ENCODE peak calls at places on chromosomes 7 and 10, in four cellular contexts. One of them, this sample, is unnamed.

GRCh38 chr7:8060241-8060640 is 91.6 kb downstream of the GLCCI1 start:
- DNase-seq in SK-N-SH: no peak
- DNase-seq in GM12878: no peak
- DNase-seq in HEK293T: no peak
- DNase-seq in this sample: no peak

GRCh38 chr7:78587443-78588044 is 789.0 kb downstream of the PHTF2 start:
- DNase-seq in GM12878: no peak
- DNase-seq in HEK293T: peak; percentile 37
- DNase-seq in SK-N-SH: peak; percentile 47
- DNase-seq in this sample: peak; percentile 10

GRCh38 chr7:133061357-133061756 is 20.5 kb downstream of the CHCHD3 start:
- DNase-seq in HEK293T: no peak
- DNase-seq in SK-N-SH: no peak
- DNase-seq in GM12878: no peak
- DNase-seq in this sample: no peak

GRCh38 chr7:66921918-66922486 is 977 bp downstream of the TMEM248 start:
- DNase-seq in HEK293T: no peak
- DNase-seq in SK-N-SH: peak; percentile 40
- DNase-seq in GM12878: peak; percentile 13
- DNase-seq in this sample: peak; percentile 30

GRCh38 chr7:31336202-31337035 is 4.1 kb downstream of the NEUROD6 start:
- DNase-seq in GM12878: no peak
- DNase-seq in SK-N-SH: peak; percentile 41
- DNase-seq in HEK293T: no peak
- DNase-seq in this sample: no peak

GRCh38 chr7:105388373-105389089 is at the start of gene SRPK2:
- DNase-seq in HEK293T: peak; percentile 88
- DNase-seq in SK-N-SH: peak; percentile 100
- DNase-seq in GM12878: no peak
- DNase-seq in this sample: peak; percentile 51

GRCh38 chr10:110005716-110006115 is 2.1 kb upstream of the ADD3 start:
- DNase-seq in SK-N-SH: peak; percentile 10
- DNase-seq in HEK293T: no peak
- DNase-seq in GM12878: no peak
- DNase-seq in this sample: peak; percentile 35

GRCh38 chr7:137538361-137538762 is 194.8 kb upstream of the PTN start:
- DNase-seq in GM12878: no peak
- DNase-seq in SK-N-SH: no peak
- DNase-seq in HEK293T: no peak
- DNase-seq in this sample: no peak

GRCh38 chr10:12067336-12067735 is 1.4 kb upstream of the DHTKD1 start:
- DNase-seq in GM12878: no peak
- DNase-seq in HEK293T: no peak
- DNase-seq in SK-N-SH: no peak
- DNase-seq in this sample: no peak

GRCh38 chr7:16657656-16658279 is 11.8 kb downstream of the BZW2 start:
- DNase-seq in SK-N-SH: no peak
- DNase-seq in GM12878: no peak
- DNase-seq in HEK293T: peak; percentile 14
- DNase-seq in this sample: no peak

GRCh38 chr10:27719052-27719451 is 26.6 kb downstream of the MKX start:
- DNase-seq in SK-N-SH: no peak
- DNase-seq in HEK293T: no peak
- DNase-seq in GM12878: no peak
- DNase-seq in this sample: no peak

GRCh38 chr7:140841316-140841715 is 83.4 kb downstream of the BRAF start:
- DNase-seq in HEK293T: no peak
- DNase-seq in GM12878: no peak
- DNase-seq in SK-N-SH: no peak
- DNase-seq in this sample: no peak

GRCh38 chr10:94223702-94224370 is 138.9 kb downstream of the NOC3L start:
- DNase-seq in HEK293T: no peak
- DNase-seq in GM12878: no peak
- DNase-seq in SK-N-SH: peak; percentile 60
- DNase-seq in this sample: no peak

GRCh38 chr10:123556736-123557135 is 109.4 kb upstream of the GPR26 start:
- DNase-seq in HEK293T: no peak
- DNase-seq in SK-N-SH: no peak
- DNase-seq in GM12878: no peak
- DNase-seq in this sample: no peak

GRCh38 chr7:148480479-148481146 is 110.0 kb upstream of the C7orf33 start:
- DNase-seq in SK-N-SH: no peak
- DNase-seq in GM12878: no peak
- DNase-seq in HEK293T: no peak
- DNase-seq in this sample: no peak

GRCh38 chr7:94088560-94088959 is 84.4 kb upstream of the BET1 start:
- DNase-seq in HEK293T: no peak
- DNase-seq in GM12878: no peak
- DNase-seq in SK-N-SH: no peak
- DNase-seq in this sample: no peak

GRCh38 chr7:94089806-94090205 is 85.7 kb upstream of the BET1 start:
- DNase-seq in HEK293T: no peak
- DNase-seq in GM12878: no peak
- DNase-seq in SK-N-SH: no peak
- DNase-seq in this sample: no peak

GRCh38 chr7:94092980-94093379 is 88.8 kb upstream of the BET1 start:
- DNase-seq in GM12878: no peak
- DNase-seq in SK-N-SH: no peak
- DNase-seq in HEK293T: no peak
- DNase-seq in this sample: no peak

DNA sequence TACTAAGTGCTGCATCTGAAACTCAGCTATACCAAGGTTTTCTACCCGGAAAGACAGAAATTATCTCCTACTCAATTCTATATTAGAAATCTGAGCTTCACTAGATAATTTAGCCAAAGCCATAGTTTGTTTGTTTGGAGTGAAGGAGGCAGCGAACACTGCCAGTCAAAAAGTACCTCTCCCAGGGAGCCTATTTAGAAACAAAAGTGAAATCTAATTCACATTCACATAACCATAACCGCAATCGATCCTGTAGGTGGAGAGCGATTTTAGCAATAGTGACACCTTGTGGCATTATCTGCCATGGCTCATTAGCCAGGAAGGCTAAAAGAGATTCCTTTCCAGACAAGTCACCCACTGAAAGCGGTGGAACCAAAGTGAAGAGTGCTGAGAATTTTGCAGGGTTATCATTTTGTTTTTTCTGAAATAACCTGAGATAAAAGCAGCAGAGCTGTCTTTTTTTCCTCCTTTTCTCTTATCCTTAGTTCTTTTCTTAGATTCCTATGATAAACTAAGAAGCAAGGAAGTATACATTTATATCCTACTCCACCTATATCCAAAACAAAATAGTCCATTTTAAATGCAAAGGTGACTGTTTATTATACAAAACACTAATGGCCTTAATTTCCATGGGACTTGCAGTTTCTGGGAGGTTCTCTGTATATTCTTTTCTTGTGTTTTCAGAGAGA is 83.7 kb upstream of the BET1 start:
- DNase-seq in HEK293T: peak; percentile 66
- DNase-seq in SK-N-SH: peak; percentile 66
- DNase-seq in GM12878: peak; percentile 66
- DNase-seq in this sample: peak; percentile 48
- TF ChIP-seq FOXM1 in HEK293T: no peak
- TF ChIP-seq FOXM1 in SK-N-SH: peak; percentile 37
- TF ChIP-seq FOXM1 in GM12878: peak; percentile 32
- TF ChIP-seq FOXM1 in this sample: no peak

GRCh38 chr7:151700621-151701185 is 176.2 kb downstream of the PRKAG2 start:
- DNase-seq in HEK293T: no peak
- DNase-seq in GM12878: no peak
- DNase-seq in SK-N-SH: no peak
- DNase-seq in this sample: no peak
- TF ChIP-seq FOXM1 in HEK293T: no peak
- TF ChIP-seq FOXM1 in GM12878: no peak
- TF ChIP-seq FOXM1 in SK-N-SH: no peak
- TF ChIP-seq FOXM1 in this sample: no peak

DNA sequence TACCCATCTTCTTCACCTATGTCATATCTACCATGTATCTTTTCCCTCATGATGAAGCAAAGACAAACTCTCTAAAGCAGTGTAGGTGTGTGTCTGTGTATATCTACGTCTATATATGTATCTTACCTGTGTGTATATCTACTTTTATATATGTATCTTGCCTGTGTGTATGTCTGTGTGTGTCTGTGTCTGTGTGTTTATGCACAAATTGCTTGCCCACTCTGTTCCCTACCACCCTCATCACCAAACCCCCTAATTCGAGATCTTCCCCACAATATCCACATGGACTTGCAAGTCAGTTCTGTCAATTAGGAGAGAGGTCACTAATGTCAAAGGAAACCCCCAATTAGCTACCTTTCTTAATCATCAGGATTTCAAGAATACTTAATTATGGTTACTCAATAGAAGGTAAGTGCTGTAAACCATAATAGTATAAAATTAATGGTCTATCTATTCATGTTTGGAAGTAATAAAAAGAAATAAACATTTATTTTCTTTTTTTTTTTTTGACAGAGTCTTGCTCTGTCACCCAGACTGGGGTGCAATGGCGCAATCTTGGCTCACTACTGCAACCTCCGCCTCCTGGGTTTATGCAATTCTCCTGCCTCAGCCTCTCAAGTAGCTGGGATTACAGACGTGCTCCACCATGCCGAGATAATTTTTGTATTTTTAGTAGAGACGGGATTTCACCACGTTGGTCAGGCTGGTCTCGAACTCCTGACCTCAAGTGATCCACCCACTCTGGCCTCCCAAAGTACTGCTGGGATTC is 43.6 kb downstream of the ANKRD61 start:
- DNase-seq in SK-N-SH: no peak
- DNase-seq in GM12878: no peak
- DNase-seq in HEK293T: no peak
- DNase-seq in this sample: no peak
- TF ChIP-seq FOXM1 in SK-N-SH: no peak
- TF ChIP-seq FOXM1 in GM12878: no peak
- TF ChIP-seq FOXM1 in HEK293T: no peak
- TF ChIP-seq FOXM1 in this sample: no peak

DNA sequence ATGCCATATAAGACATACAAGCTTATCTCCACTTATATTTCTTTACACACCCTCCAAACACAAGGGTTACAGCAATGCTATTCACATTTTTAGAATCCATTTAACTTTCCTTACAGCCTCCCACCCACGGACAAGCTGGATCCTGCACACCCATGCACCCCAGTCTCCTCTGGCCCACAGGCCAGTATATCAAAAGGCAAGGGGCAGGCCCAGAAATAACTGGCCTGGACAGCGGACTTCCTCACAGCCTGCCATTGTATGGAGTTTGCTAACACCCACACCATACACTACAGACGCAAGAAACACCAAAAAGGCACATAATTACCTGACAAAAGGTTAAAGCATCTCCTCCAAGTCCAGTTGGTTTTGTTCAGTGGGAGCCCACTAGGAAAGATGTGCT is 12.0 kb downstream of the HOXA4 start:
- DNase-seq in SK-N-SH: no peak
- DNase-seq in GM12878: no peak
- DNase-seq in HEK293T: no peak
- DNase-seq in this sample: no peak
- TF ChIP-seq FOXM1 in SK-N-SH: no peak
- TF ChIP-seq FOXM1 in GM12878: no peak
- TF ChIP-seq FOXM1 in HEK293T: no peak
- TF ChIP-seq FOXM1 in this sample: no peak

DNA sequence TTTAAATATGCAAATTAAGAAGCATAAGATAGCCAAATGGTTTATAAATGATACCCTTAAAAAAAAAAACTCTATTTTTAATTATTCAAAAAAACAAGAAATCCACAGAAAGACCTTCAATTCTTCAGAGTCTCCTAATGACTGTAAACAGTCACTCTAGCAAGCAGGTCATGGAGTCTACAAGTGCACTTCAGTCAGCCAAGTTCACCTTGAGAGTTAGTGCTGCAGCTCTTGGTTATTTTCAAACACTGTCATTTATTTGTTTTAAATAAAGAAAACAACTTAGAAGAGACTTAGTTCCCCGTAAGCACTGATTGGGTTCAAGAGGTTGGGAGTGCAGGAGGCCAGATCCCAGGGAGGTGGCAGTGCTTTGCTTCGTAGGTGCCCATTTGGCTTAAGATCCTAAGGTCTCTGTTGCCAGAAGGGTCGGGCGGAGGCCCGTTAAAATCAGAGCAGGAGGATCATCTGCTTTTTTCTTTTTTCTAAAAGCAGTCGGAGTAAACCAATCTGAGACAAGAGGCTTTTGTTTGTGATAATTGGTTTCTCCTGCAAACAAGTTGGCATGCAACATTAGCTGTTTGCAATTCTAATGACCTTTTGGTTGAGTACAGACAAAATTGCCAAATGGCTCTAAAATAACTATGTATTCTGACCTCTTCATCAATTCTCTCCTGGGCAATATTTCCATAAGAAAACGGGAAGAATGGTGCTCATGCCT is 86.4 kb upstream of the ELMO1 start:
- DNase-seq in HEK293T: no peak
- DNase-seq in GM12878: no peak
- DNase-seq in SK-N-SH: no peak
- DNase-seq in this sample: no peak
- TF ChIP-seq FOXM1 in HEK293T: no peak
- TF ChIP-seq FOXM1 in GM12878: no peak
- TF ChIP-seq FOXM1 in SK-N-SH: no peak
- TF ChIP-seq FOXM1 in this sample: no peak